ENCODE peak calls at places on chromosomes 3 and 15, in eight cellular contexts. N is dorsolateral prefrontal cortex, B is BE2C, I is tibial nerve, T is right lobe of liver, P is stomach, R is pancreas, A is Caco-2. L is an unnamed sample.

GRCh38 chr3:57958642-57959406 is 49.4 kb upstream of the FLNB start:
- DNase-seq in T (no peak), I (no peak), R (no peak), P (no peak), N (no peak), A (no peak), B (no peak), L (no peak)

GRCh38 chr3:47475029-47475569 is 642 bp downstream of the SCAP start:
- DNase-seq in B (no peak), R (peak), T (no peak), A (no peak), P (no peak), N (peak), I (no peak), L (no peak)

GRCh38 chr3:96331341-96331740 is 483.1 kb upstream of the EPHA6 start:
- DNase-seq in T (no peak), A (peak), I (no peak), B (peak), R (no peak), N (no peak), P (no peak), L (no peak)

GRCh38 chr3:179826247-179826637 is 173.4 kb downstream of the USP13 start:
- DNase-seq in A (no peak), T (no peak), R (no peak), P (no peak), I (no peak), B (no peak), N (no peak), L (no peak)

GRCh38 chr3:153087595-153088566 is 74.1 kb upstream of the RAP2B start:
- DNase-seq in T (no peak), N (peak), P (no peak), I (peak), B (no peak), R (no peak), A (no peak), L (no peak)

GRCh38 chr15:44261007-44261706 is 27.4 kb upstream of the GOLM2 start:
- DNase-seq in P (no peak), A (no peak), T (no peak), R (no peak), B (no peak), N (no peak), I (no peak), L (no peak)

GRCh38 chr3:144187531-144188230 is 216.1 kb downstream of the DIPK2A start:
- DNase-seq in N (no peak), I (no peak), A (no peak), R (no peak), B (no peak), P (no peak), T (no peak), L (no peak)

GRCh38 chr15:80743189-80743833 is 35.9 kb upstream of the CEMIP start:
- DNase-seq in P (peak), B (no peak), T (no peak), I (no peak), R (no peak), A (peak), N (no peak), L (no peak)

GRCh38 chr15:40844543-40844981 is 714 bp downstream of the SPINT1 start:
- DNase-seq in R (peak), A (no peak), I (no peak), P (peak), N (no peak), B (no peak), T (no peak), L (no peak)

GRCh38 chr3:114380233-114380645 is 86.4 kb downstream of the TIGIT start:
- DNase-seq in P (peak), R (no peak), B (no peak), A (peak), I (peak), N (peak), T (no peak), L (peak)

GRCh38 chr3:147672035-147672434 is 262.9 kb downstream of the ZIC1 start:
- DNase-seq in A (no peak), N (no peak), R (no peak), B (no peak), T (no peak), P (no peak), I (no peak), L (no peak)

GRCh38 chr3:27976933-27977332 is 254.8 kb upstream of the EOMES start:
- DNase-seq in T (no peak), B (no peak), A (no peak), I (peak), R (no peak), P (no peak), N (no peak), L (no peak)

GRCh38 chr3:5463986-5464385 is 276.5 kb downstream of the EDEM1 start:
- DNase-seq in N (no peak), R (no peak), A (no peak), I (no peak), P (no peak), T (no peak), B (no peak), L (no peak)

GRCh38 chr3:23867400-23867799 is 49.4 kb downstream of the NKIRAS1 start:
- DNase-seq in T (no peak), A (no peak), N (no peak), R (no peak), B (no peak), I (no peak), P (no peak), L (no peak)
- TF ChIP-seq CTCF in T (no peak), A (no peak), N (no peak), R (no peak), B (peak), I (no peak), P (no peak), L (no peak)

DNA sequence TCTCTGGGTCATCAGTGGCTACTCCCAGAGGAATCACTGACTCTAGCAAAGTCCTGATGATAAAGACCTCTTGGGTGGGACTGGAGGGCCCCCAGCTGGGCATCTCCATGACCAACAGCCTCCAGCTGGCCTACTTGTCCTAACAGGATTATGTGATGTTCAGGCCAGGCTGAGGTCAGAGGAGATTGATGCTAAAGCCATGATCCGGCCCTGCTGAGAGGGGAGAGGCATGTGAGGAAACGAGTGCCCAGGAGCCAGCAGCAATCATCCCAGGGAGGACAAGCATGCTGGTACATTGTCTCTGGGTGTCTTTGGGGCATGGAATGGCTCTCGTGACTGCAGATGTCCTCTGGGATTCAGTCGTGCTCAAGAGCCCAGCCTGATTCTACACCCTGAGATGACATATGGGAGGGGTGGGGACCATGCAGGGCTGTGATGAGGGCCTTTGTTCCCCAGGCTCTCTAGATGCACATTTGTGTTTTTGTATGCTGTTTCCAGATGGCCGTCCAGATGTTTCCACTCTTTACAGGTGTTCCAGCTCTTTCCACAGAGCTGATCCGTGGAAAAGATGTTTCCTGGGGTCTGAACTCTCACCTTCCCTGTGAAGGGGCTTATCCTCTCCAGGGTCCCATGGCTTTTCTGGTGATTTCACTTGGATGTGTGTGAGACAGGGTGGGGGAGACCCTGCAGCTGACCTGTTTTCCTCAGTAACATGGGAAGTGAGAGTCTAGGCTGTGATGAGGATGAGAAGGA is 20.2 kb downstream of the SLC24A1 start:
- DNase-seq in R (no peak), N (peak), B (peak), I (no peak), T (no peak), A (no peak), P (no peak), L (no peak)
- TF ChIP-seq CTCF in R (no peak), N (no peak), B (peak), I (no peak), T (no peak), A (no peak), P (no peak), L (no peak)

GRCh38 chr3:165837058-165837525 is at the start of gene BCHE:
- DNase-seq in I (no peak), R (peak), P (no peak), N (peak), T (peak), B (peak), A (no peak), L (peak)

GRCh38 chr3:165835431-165835830 is 1.8 kb downstream of the BCHE start:
- DNase-seq in T (no peak), N (no peak), I (no peak), B (no peak), P (no peak), A (no peak), R (no peak), L (no peak)

GRCh38 chr3:165837801-165838200 is 578 bp upstream of the BCHE start:
- DNase-seq in I (no peak), P (no peak), T (no peak), A (no peak), N (no peak), B (no peak), R (no peak), L (no peak)

DNA sequence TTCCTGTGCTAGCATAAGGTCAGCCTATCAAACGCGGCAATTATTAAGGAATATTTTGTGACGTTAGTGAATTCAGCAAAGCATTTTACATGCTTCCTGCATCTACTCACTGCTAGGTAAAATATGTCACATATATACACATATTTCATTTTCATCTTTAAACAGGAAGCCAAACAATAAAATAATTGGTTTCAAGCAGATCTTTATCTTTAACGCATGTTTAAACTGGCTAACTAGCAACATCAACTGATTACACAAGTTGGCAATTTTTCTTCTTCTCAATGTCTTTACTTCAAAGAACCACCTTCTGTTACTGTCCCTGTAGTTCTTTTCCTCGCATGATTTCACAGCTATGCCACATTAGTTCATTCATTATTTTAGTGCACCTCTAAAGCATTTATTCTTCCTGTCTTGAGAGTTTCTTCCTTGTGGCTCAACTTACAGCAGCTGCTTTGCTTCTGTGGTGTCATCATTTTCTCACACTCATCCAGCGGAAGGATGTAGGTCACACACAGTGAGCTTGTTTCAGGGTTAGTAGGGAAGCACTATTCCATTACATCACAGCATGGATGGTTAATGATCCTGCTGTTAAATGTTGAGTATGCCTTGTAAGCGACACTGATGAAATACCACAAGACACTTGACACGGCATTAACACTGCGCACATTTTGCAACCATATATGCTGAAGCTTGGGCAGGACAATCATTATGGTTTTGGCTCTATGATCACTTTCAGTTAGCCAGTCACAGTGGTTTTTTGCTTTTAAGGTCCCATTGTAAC is 2.3 kb upstream of the BCHE start:
- DNase-seq in T (no peak), R (no peak), N (no peak), B (no peak), I (no peak), A (no peak), P (no peak), L (no peak)
- TF ChIP-seq CTCF in T (no peak), R (no peak), N (no peak), B (no peak), I (no peak), A (no peak), P (no peak), L (no peak)

GRCh38 chr3:116337229-116337628 is 108.1 kb downstream of the LSAMP start:
- DNase-seq in P (no peak), A (no peak), B (no peak), R (no peak), I (no peak), N (no peak), T (no peak), L (no peak)
- TF ChIP-seq CTCF in P (no peak), A (no peak), B (peak), R (no peak), I (no peak), N (no peak), T (no peak), L (peak)

GRCh38 chr3:36124118-36124796 is 256.0 kb upstream of the STAC start:
- DNase-seq in I (no peak), T (peak), N (no peak), A (peak), B (peak), R (no peak), P (no peak), L (peak)
- TF ChIP-seq CTCF in I (no peak), T (peak), N (no peak), A (peak), B (peak), R (no peak), P (no peak), L (peak)

GRCh38 chr3:123769360-123769743 is 114.8 kb downstream of the MYLK start:
- DNase-seq in P (no peak), T (no peak), A (no peak), B (no peak), I (no peak), R (no peak), N (no peak), L (no peak)

GRCh38 chr3:123778525-123778924 is 105.6 kb downstream of the MYLK start:
- DNase-seq in I (no peak), A (no peak), P (no peak), B (no peak), R (no peak), N (no peak), T (no peak), L (no peak)

GRCh38 chr3:123774474-123774873 is 109.7 kb downstream of the MYLK start:
- DNase-seq in R (no peak), P (no peak), A (no peak), N (no peak), T (no peak), I (no peak), B (no peak), L (no peak)

GRCh38 chr3:123776383-123776782 is 107.7 kb downstream of the MYLK start:
- DNase-seq in B (no peak), R (no peak), N (no peak), I (no peak), A (no peak), P (no peak), T (no peak), L (no peak)

GRCh38 chr3:123773681-123774431 is 110.3 kb downstream of the MYLK start:
- DNase-seq in A (no peak), B (peak), P (no peak), N (peak), R (no peak), I (peak), T (no peak), L (no peak)
- TF ChIP-seq CTCF in A (no peak), B (no peak), P (no peak), N (no peak), R (no peak), I (no peak), T (no peak), L (no peak)

DNA sequence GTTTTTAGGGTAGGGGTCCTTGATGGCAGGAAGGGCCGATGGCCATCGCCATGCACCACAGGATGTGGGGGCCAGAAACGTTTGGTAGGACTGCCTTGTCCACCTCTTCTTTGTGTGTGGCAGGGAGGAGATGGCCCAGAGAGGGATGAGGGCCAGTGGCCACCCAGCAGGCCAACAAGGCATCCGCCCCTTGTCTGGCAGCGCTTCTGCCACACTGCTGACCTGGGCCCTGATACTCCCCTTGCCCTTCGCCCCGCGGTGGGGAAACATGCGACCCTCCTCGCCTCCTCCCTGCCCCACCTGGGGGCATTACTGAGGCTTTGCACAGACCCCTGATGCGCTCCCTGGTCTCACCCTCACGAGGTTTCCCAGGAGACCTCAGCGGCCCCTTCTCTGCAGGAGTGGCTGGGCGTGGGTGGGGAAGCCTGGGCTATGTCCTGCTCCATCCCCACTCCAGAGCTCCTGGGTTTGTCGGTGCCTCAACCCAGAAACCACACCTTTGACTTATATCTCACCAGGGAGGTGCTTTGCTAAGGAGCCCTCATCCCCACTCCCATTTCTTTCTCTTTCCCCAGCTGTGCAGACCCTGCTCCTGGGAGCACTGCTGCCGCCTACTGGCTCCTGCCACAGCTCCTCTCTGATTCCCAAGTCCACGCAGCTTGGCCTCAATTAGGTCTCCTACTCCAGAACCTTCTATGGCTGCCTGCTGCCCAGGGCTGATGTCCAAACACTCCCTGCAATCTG is 38.7 kb downstream of the FEM1B start:
- DNase-seq in R (no peak), A (peak), B (peak), T (peak), P (peak), I (no peak), N (no peak), L (peak)
- TF ChIP-seq CTCF in R (no peak), A (peak), B (peak), T (peak), P (no peak), I (peak), N (peak), L (peak)

GRCh38 chr3:38478901-38479300 is 17.2 kb upstream of the EXOG start:
- DNase-seq in N (no peak), A (no peak), R (no peak), I (no peak), T (no peak), B (no peak), P (no peak), L (no peak)

GRCh38 chr3:38479431-38480092 is 16.6 kb upstream of the EXOG start:
- DNase-seq in I (peak), N (peak), B (peak), R (peak), T (peak), P (peak), A (peak), L (peak)

GRCh38 chr3:38477839-38478450 is 18.2 kb upstream of the EXOG start:
- DNase-seq in I (no peak), B (no peak), A (no peak), T (no peak), N (no peak), R (no peak), P (no peak), L (no peak)

GRCh38 chr3:38480930-38481329 is 15.2 kb upstream of the EXOG start:
- DNase-seq in T (no peak), A (no peak), N (no peak), I (no peak), P (no peak), R (no peak), B (no peak), L (no peak)

DNA sequence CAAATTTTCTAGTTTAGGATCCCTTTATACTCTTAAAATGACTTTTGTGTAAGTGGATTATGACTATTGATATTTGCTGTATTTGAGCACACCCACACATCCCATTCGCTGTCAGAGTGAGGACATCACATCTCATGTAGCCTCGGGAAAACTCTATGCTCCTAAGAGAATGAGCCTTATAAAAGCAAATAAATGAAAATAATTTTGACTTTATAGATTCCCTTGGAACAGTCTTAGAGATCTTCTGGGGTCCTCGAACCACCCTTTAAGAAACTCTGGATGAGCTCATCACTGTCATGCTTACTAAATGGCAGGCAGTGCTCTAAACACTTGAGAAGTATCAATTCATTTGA is 16.1 kb upstream of the EXOG start:
- DNase-seq in N (no peak), I (no peak), P (no peak), R (no peak), B (no peak), T (no peak), A (no peak), L (no peak)
- TF ChIP-seq CTCF in N (no peak), I (no peak), P (no peak), R (no peak), B (no peak), T (no peak), A (no peak), L (peak)

GRCh38 chr3:32577174-32577573 is 6.5 kb upstream of the DYNC1LI1 start:
- DNase-seq in I (no peak), P (no peak), N (no peak), A (no peak), T (no peak), B (no peak), R (no peak), L (no peak)

GRCh38 chr3:32575451-32575850 is 4.8 kb upstream of the DYNC1LI1 start:
- DNase-seq in N (no peak), A (no peak), I (no peak), B (no peak), P (no peak), R (no peak), T (no peak), L (no peak)

GRCh38 chr3:32583708-32584107 is 13.1 kb upstream of the DYNC1LI1 start:
- DNase-seq in A (no peak), I (no peak), P (no peak), T (no peak), B (no peak), N (no peak), R (no peak), L (no peak)

DNA sequence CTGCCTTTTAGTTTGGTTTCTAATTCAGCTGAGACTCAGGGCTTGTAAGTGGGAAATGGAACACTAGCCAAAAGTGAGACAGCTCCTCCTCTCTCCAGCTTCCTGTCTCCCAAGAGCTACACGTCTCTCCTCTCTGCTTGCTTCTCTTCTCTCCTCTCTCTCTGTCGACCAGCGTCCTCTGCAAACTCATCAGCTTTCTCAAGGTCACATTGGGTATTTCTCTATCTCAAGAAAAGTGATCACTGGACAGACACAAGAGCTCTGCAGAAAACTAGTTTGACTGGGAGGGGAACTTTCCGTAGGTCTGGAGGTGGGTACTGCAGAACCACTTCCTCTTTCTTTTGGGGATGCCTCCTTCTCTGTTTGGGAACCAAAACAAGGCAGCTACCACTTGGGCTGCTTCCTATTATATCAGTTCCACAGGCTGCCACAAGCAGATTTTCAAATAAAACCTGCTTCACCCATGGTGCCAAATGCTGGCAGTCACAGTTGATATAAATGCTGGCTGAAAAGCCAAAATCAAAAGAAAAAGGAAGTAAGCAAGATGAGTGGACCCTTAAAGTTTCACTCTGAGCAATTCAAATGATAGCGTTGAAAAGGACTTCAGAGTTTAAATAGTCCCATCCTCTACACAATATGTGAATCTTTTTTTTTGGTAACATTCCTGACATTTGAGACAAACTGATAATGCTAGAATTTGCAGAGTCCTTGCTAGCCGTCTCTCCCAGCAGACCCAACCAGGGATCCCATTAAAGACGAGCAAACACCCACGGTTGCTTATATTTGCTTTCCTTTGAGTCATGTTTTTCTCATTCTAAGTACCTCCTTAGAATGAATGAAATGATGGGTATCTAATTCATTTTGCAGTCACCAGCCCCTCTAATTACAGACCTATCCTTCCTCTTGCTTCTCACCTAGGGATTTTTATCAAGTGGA is 7.2 kb upstream of the DYNC1LI1 start:
- DNase-seq in P (no peak), A (no peak), B (no peak), T (no peak), N (no peak), I (no peak), R (no peak), L (no peak)
- TF ChIP-seq CTCF in P (no peak), A (no peak), B (no peak), T (no peak), N (no peak), I (no peak), R (no peak), L (no peak)

L was measured in neural crest cell.